ENCODE peak calls at places on chromosome 20, in four cellular contexts. W, S, F and X are unnamed samples.

GRCh38 chr20:24034820-24035219 is 46.2 kb upstream of the GGTLC1 start:
- DNase-seq in S (no peak), W (no peak), F (peak), X (no peak)

GRCh38 chr20:16387661-16388060 is 185.6 kb downstream of the KIF16B start:
- DNase-seq in W (no peak), S (no peak), F (no peak), X (no peak)

GRCh38 chr20:55540013-55540412 is 465.3 kb downstream of the CBLN4 start:
- DNase-seq in W (no peak), F (no peak), S (no peak), X (no peak)

GRCh38 chr20:8127553-8128255 is 4.4 kb upstream of the PLCB1 start:
- DNase-seq in S (no peak), W (no peak), F (no peak), X (no peak)

GRCh38 chr20:42747765-42748411 is 441.8 kb downstream of the PTPRT start:
- DNase-seq in W (no peak), S (no peak), F (no peak), X (no peak)

GRCh38 chr20:3084283-3084985 is at the start of gene AVP:
- DNase-seq in S (no peak), W (no peak), F (no peak), X (no peak)

GRCh38 chr20:31992086-31992485 is 18.2 kb upstream of the CCM2L start:
- DNase-seq in S (no peak), F (no peak), W (no peak), X (no peak)

GRCh38 chr20:11432407-11432806 is 485.3 kb upstream of the BTBD3 start:
- DNase-seq in W (no peak), S (no peak), F (no peak), X (no peak)

DNA sequence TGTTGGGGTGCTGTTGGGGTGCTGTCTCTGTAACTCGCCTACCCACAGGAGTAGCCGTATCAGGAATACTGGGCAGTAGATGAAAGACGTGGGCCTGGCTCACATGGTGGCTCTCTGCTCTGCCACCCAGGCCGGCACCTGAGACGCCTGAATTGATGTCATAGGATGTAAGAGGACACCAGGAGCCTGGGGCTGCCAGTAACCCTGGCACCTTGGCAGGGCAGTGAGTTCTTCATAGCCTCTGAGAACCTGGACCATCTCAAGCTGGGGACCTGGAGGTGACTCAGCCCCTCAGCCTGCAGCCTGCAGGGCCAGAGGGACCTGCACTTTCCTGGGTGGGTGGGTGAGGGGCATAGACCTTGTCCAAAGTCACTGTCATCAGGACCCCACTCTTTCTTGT is 94.2 kb upstream of the RNF24 start:
- DNase-seq in S (no peak), W (no peak), F (no peak), X (no peak)
- TF ChIP-seq TAF1 in S (no peak), W (no peak), F (no peak), X (no peak)

GRCh38 chr20:36833275-36834020 is 42.5 kb upstream of the TLDC2 start:
- DNase-seq in F (no peak), W (no peak), S (no peak), X (no peak)

GRCh38 chr20:36836591-36837329 is 39.2 kb upstream of the TLDC2 start:
- DNase-seq in W (no peak), F (peak), S (peak), X (peak)

GRCh38 chr20:36832791-36833190 is 43.1 kb upstream of the TLDC2 start:
- DNase-seq in F (no peak), S (no peak), W (no peak), X (no peak)

GRCh38 chr20:36835025-36835424 is 40.9 kb upstream of the TLDC2 start:
- DNase-seq in W (no peak), S (no peak), F (no peak), X (no peak)

DNA sequence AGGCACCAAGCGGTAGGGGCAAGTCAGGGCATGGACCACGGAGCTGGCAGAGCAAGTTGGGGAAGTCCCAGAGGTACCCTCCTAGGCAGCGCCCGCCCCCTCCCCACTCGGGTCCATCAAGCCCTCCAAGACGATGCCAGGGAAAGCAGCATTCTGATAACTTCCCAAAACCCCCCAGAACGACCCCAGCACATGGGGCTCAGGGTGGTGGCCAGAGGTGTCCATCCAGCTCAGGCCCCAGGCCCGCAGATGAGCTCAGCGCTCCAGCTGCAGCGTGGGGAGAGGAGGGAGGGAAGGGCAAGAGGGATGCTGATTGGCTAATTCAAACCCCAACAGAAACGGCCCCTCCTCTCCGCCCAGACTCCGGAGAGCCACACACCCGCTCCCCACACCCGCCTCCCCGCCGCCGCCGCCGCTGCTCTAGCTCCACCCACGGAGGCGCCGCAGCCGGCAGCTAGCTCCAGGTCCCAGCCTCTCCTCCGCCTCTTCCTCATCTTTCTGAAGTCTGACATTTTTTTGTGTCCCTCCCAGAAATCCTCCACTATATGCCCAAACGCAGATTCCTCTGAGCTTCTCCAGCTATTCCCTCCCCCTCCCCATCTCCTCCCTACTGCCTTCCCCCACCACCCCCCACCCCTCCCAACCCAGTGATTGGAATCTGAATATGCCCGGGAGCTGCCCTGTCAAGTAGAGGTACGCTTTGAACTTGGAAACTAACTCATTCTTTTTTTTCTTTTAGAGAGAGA is 40.3 kb upstream of the TLDC2 start:
- DNase-seq in W (peak), F (no peak), S (peak), X (peak)
- TF ChIP-seq TAF1 in W (no peak), F (no peak), S (peak), X (no peak)

DNA sequence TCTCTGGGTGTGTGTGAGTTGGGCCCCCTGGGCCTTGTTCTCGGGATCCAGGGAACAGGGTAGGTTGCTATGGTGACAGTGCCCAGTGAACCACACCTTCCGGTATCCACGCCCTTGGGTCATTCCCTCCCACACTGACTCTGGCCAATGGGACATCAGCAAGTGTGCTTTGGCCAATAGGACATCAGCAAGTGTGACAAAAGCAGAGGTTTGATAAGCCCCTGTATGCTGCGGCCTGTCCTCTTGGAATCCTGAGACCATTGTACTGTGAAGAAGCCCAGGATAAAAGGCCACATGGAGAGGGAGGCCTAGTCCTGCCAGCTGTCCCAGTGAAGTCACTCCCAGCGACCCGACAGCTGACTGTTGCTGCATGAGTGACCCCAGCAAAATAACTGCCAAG is 87.5 kb downstream of the CDH22 start:
- DNase-seq in F (no peak), W (no peak), S (no peak), X (no peak)
- TF ChIP-seq TAF1 in F (no peak), W (no peak), S (no peak), X (no peak)

GRCh38 chr20:33372993-33373441 is 28.3 kb downstream of the CDK5RAP1 start:
- DNase-seq in F (peak), S (no peak), W (no peak), X (no peak)

GRCh38 chr20:33373735-33374605 is 27.3 kb downstream of the CDK5RAP1 start:
- DNase-seq in W (no peak), F (peak), S (no peak), X (no peak)

DNA sequence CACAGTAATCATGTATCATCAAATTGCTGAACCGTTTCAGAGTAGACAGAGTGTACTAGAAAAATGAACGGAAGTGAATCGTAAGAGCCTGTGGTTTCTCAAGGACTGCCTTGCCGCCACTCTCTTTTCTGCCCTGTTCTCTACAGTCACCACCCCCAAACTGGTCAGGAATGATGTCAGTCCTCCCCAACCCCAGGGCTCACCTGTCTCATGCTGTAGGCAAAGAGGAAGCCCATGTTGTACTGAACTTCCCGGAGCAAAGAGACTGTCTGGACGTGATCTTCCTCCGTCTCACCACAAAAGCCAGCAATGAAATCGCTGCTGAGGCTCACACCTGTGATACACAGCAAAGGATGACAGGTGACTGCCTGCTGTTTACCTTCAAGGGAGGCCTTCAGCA is 31.0 kb downstream of the CDK5RAP1 start:
- DNase-seq in F (no peak), W (no peak), S (no peak), X (no peak)
- TF ChIP-seq TAF1 in F (no peak), W (no peak), S (no peak), X (no peak)

GRCh38 chr20:54049156-54049555 is 21.2 kb downstream of the BCAS1 start:
- DNase-seq in W (no peak), S (no peak), F (no peak), X (no peak)

GRCh38 chr20:54054516-54054915 is 15.9 kb downstream of the BCAS1 start:
- DNase-seq in W (no peak), F (no peak), S (no peak), X (no peak)

GRCh38 chr20:54048489-54048888 is 21.9 kb downstream of the BCAS1 start:
- DNase-seq in F (no peak), S (no peak), W (no peak), X (no peak)

GRCh38 chr20:54047741-54048140 is 22.7 kb downstream of the BCAS1 start:
- DNase-seq in F (no peak), S (no peak), W (no peak), X (no peak)

DNA sequence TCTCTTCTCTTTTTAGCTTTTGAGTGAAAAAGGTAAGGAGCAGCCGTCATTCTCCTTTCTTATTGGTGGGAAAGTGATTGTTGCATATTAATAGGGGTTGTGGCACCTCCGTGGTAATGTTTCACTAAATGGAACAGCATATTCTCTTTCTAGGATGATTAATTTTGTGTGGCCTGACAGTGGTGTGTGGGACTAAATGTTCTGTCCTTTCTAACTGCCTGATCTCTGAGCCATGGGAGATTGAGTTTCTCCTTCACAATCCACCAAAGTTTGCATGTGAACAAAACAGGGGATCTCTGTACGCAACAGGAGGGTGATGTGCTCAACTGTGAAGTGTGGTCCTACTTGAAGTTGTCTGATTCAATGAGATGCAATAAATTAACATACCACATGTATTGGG is 19.4 kb downstream of the BCAS1 start:
- DNase-seq in S (no peak), W (no peak), F (no peak), X (no peak)
- TF ChIP-seq TAF1 in S (no peak), W (no peak), F (no peak), X (no peak)

GRCh38 chr20:47024461-47024937 is 129.9 kb downstream of the EYA2 start:
- DNase-seq in F (no peak), S (no peak), W (no peak), X (no peak)
- TF ChIP-seq TAF1 in F (no peak), S (no peak), W (no peak), X (no peak)

GRCh38 chr20:47611785-47612184 is 110.1 kb downstream of the NCOA3 start:
- DNase-seq in F (no peak), W (no peak), S (no peak), X (no peak)
- TF ChIP-seq TAF1 in F (no peak), W (no peak), S (no peak), X (no peak)

GRCh38 chr20:57163041-57163440 is 103.4 kb downstream of the BMP7 start:
- DNase-seq in S (no peak), W (no peak), F (no peak), X (no peak)

GRCh38 chr20:57159945-57160610 is 106.4 kb downstream of the BMP7 start:
- DNase-seq in W (no peak), F (no peak), S (no peak), X (no peak)

GRCh38 chr20:57161478-57162194 is 104.8 kb downstream of the BMP7 start:
- DNase-seq in S (no peak), F (no peak), W (no peak), X (no peak)

GRCh38 chr20:57160985-57161384 is 105.5 kb downstream of the BMP7 start:
- DNase-seq in S (no peak), F (no peak), W (no peak), X (no peak)

DNA sequence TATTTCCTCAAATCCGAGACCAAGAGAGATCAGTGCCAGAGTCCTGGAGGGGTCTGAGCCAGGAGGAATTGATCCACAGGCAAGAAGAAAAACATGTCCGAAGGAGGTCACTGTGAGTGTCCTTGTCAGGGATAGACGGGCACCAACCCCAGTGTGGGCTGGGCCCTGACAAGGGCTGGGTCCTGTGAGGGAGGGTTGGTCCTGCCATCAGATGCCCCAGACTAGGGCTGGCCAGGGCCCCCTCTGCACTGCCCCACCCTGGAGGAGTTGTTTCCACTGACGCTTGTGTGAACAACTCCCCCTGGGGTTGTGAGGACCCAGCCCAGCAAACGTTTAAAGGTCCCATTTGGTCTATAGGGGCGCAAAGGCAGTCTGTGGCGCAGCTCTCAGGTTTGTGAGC is 104.2 kb downstream of the BMP7 start:
- DNase-seq in F (no peak), S (no peak), W (no peak), X (no peak)
- TF ChIP-seq TAF1 in F (no peak), S (no peak), W (no peak), X (no peak)